ENCODE peak calls at places on chromosomes 12 and 14, in six cellular contexts. U is H9, L is neuronal stem cell, Y is IMR-90, Z is H1, G is trophoblast cell. N is an unnamed sample.

GRCh38 chr12:10140001-10140400 is 10.0 kb upstream of the CLEC7A start:
- DNase-seq in U (peak), L (peak), Y (peak), Z (peak), G (peak), N (peak)

GRCh38 chr14:30610719-30611388 is 11.3 kb upstream of the SCFD1 start:
- DNase-seq in U (no peak), L (no peak), Y (peak), Z (no peak), G (peak), N (peak)

GRCh38 chr12:6333566-6333965 is 8.3 kb downstream of the TNFRSF1A start:
- DNase-seq in U (no peak), L (no peak), Y (peak), Z (no peak), G (peak), N (peak)

GRCh38 chr12:40254455-40255085 is 29.8 kb downstream of the LRRK2 start:
- DNase-seq in U (no peak), L (no peak), Y (no peak), Z (no peak), G (no peak), N (no peak)

GRCh38 chr12:92566448-92567040 is 136.2 kb upstream of the PLEKHG7 start:
- DNase-seq in U (no peak), L (no peak), Y (no peak), Z (no peak), G (no peak), N (no peak)

GRCh38 chr12:86367137-86367536 is 110.9 kb upstream of the MGAT4C start:
- DNase-seq in U (no peak), L (no peak), Y (no peak), Z (no peak), G (no peak), N (peak)

GRCh38 chr12:45575417-45575816 is 154.1 kb upstream of the ARID2 start:
- DNase-seq in U (no peak), L (no peak), Y (no peak), Z (no peak), G (no peak), N (no peak)

GRCh38 chr14:32397871-32398640 is 69.0 kb downstream of the AKAP6 start:
- DNase-seq in U (no peak), L (no peak), Y (peak), Z (no peak), G (no peak), N (peak)

GRCh38 chr14:104123879-104124278 is 14.5 kb upstream of the KIF26A start:
- DNase-seq in U (no peak), L (no peak), Y (no peak), Z (no peak), G (no peak), N (no peak)

GRCh38 chr12:64610660-64611429 is 550 bp downstream of the RASSF3 start:
- DNase-seq in U (peak), L (peak), Y (peak), Z (no peak), G (peak), N (peak)

GRCh38 chr12:130871286-130872178 is at the start of gene RAN:
- DNase-seq in U (peak), L (peak), Y (peak), Z (peak), G (peak), N (peak)

GRCh38 chr12:46357438-46358324 is 14.9 kb downstream of the SLC38A2 start:
- DNase-seq in U (no peak), L (no peak), Y (peak), Z (no peak), G (peak), N (peak)

GRCh38 chr12:82862876-82863649 is 176.4 kb downstream of the TMTC2 start:
- DNase-seq in U (no peak), L (no peak), Y (no peak), Z (no peak), G (no peak), N (no peak)

GRCh38 chr14:57871487-57872080 is 5.7 kb upstream of the SLC35F4 start:
- DNase-seq in U (peak), L (peak), Y (peak), Z (no peak), G (no peak), N (peak)

GRCh38 chr14:104143071-104143470 is 4.7 kb downstream of the KIF26A start:
- DNase-seq in U (peak), L (no peak), Y (no peak), Z (no peak), G (no peak), N (no peak)

GRCh38 chr12:6078378-6079083 is 45.9 kb downstream of the VWF start:
- DNase-seq in U (no peak), L (no peak), Y (no peak), Z (no peak), G (no peak), N (no peak)

GRCh38 chr14:105052110-105052458 is 13.1 kb downstream of the GPR132 start:
- DNase-seq in U (no peak), L (no peak), Y (no peak), Z (no peak), G (peak), N (no peak)

GRCh38 chr14:77988096-77988870 is 181.9 kb upstream of the NRXN3 start:
- DNase-seq in U (no peak), L (no peak), Y (no peak), Z (no peak), G (no peak), N (no peak)

GRCh38 chr14:98634043-98634820 is 637.8 kb downstream of the BCL11B start:
- DNase-seq in U (no peak), L (no peak), Y (no peak), Z (no peak), G (no peak), N (no peak)

GRCh38 chr12:46373303-46374182 is 970 bp upstream of the SLC38A2 start:
- DNase-seq in U (peak), L (peak), Y (peak), Z (no peak), G (peak), N (peak)

GRCh38 chr12:10455766-10456165 is 2.6 kb upstream of the KLRC1 start:
- DNase-seq in U (no peak), L (no peak), Y (no peak), Z (no peak), G (no peak), N (no peak)

GRCh38 chr12:2686280-2686646 is 108.5 kb upstream of the FKBP4 start:
- DNase-seq in U (peak), L (no peak), Y (no peak), Z (no peak), G (no peak), N (no peak)

GRCh38 chr12:106309671-106310313 is 7.3 kb downstream of the TCP11L2 start:
- DNase-seq in U (no peak), L (no peak), Y (peak), Z (no peak), G (no peak), N (peak)

GRCh38 chr14:97456497-97456896 is 659.3 kb downstream of the VRK1 start:
- DNase-seq in U (no peak), L (no peak), Y (no peak), Z (no peak), G (no peak), N (no peak)

GRCh38 chr14:68140111-68140741 is 320.6 kb downstream of the RAD51B start:
- DNase-seq in U (no peak), L (peak), Y (peak), Z (no peak), G (peak), N (peak)

GRCh38 chr14:68468437-68469207 is 324.2 kb downstream of the ZFP36L1 start:
- DNase-seq in U (no peak), L (no peak), Y (no peak), Z (no peak), G (peak), N (peak)

GRCh38 chr14:20501346-20501745 is 4.0 kb upstream of the RNASE10 start:
- DNase-seq in U (no peak), L (no peak), Y (peak), Z (no peak), G (no peak), N (no peak)

GRCh38 chr12:31259136-31259881 is 66.6 kb downstream of the SINHCAF start:
- DNase-seq in U (no peak), L (no peak), Y (no peak), Z (no peak), G (peak), N (no peak)

GRCh38 chr14:24881496-24881895 is 168.5 kb downstream of the STXBP6 start:
- DNase-seq in U (no peak), L (no peak), Y (peak), Z (no peak), G (no peak), N (peak)

GRCh38 chr12:110694330-110694891 is 5.5 kb upstream of the HVCN1 start:
- DNase-seq in U (no peak), L (no peak), Y (no peak), Z (no peak), G (peak), N (no peak)

GRCh38 chr14:104296388-104297312 is 158.3 kb downstream of the KIF26A start:
- DNase-seq in U (peak), L (no peak), Y (no peak), Z (no peak), G (no peak), N (no peak)

GRCh38 chr12:85076688-85077430 is 40.7 kb downstream of the LRRIQ1 start:
- DNase-seq in U (no peak), L (peak), Y (peak), Z (no peak), G (peak), N (peak)
- H2BK120ac ChIP-seq in U (no peak), L (no peak), Y (no peak), Z (no peak), G (no peak), N (no peak)

GRCh38 chr14:21617614-21618013 is 17.1 kb downstream of the OR10G2 start:
- DNase-seq in U (peak), L (no peak), Y (no peak), Z (no peak), G (no peak), N (no peak)
- H3K4ac ChIP-seq in U (no peak), L (no peak), Y (no peak), Z (no peak), G (no peak), N (no peak)

DNA sequence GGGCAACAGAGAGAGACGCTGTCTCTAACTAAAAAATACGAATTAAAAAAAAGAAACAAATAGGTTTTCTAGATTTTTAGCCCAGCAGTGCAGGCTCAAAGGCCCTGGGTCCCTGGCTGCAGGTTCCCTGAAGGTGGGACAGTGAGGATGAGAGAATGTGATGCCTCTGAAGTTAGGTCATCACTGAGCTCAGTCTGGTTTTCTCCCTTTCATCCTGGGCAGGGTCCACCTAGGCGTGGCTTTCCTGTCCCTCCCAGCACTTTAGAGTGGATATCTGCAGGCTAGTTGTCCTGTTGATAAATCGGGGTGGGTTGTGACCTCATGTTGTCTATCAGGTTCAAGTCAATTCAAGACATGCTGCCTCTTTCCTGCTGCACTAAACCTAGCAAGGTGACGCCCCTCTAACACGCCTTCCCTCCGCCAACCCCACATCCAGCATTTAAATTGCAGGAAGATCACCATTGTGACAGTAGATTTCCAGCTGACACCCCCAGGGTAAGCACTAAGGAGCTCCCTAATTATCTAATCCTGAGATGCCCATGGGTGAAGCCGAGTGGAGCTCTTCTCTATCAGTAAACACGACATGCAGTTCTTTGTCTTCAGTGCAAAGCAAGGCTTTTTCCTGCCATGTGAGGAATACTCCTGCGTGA is 61.0 kb downstream of the MAP1LC3B2 start:
- DNase-seq in U (no peak), L (no peak), Y (no peak), Z (no peak), G (no peak), N (no peak)
- H2AFZ ChIP-seq in U (no peak), L (no peak), Y (peak), Z (peak), G (no peak), N (no peak)

DNA sequence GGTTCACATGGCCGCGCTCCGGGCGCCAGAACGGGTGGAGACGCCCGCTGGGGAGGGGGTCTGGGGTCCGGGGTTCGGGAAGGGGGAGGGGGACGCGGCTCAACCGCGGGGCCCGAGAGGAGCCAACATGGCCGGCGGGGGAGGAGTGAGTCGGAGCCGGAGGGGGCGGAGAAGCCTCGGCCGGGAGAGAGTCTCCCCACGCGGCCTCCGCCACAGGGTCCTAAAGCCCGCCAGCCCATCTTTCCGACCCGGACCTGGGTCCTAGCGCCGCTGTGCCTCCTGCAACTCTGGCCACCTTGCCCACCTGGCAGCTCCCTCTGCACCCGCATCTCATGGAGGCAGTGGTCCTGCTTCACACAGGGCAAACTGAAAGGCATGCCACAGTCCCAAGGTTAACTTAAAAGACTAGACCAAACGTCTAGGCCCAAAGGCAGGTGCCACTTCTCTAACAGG is at the start of gene BAZ2A:
- DNase-seq in U (peak), L (peak), Y (peak), Z (no peak), G (peak), N (peak)
- H2BK120ac ChIP-seq in U (no peak), L (peak), Y (peak), Z (no peak), G (peak), N (peak)

DNA sequence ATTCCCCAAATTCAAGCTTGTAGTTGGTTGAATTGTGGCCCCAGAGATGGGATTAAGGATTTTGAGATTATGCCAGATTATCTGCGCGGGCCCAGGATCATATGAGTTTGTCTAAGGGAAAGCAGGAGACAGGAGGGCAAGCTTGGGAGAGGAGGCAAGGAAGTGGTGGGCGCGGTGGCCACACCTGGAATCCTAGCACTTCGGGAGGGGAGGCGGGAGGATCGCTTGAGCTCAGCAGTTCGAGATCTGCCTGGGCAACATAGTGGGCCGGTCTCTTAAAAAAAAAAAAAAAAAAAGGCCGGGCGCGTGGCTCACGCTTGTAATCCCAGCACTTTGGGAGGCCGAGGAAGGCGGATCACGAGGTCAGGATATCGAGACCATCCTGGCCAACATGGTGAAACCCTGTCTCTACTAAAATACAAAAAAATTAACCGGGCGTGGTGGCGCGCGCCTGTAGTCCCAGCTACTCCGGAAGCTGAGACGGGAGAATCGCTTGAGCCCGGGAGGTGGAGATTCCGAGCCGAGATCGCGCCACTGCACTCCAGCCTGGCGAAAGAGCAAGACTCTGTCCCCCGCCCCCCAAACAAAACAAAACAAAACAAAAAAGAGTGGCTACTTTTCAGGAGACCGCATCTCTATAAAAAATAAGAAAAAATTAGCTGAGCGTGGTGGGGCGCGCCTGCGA is 854 bp upstream of the PUS1 start:
- DNase-seq in U (peak), L (no peak), Y (peak), Z (no peak), G (no peak), N (peak)
- H3K4ac ChIP-seq in U (no peak), L (no peak), Y (peak), Z (no peak), G (peak), N (peak)

N was measured in mesenchymal stem cell.